ENCODE peak calls at places on chromosome 13, in seven cellular contexts. S, X, N, P, K, M and U are unnamed samples. For H3K27me3 and H3K4me1, the result is how much of the 10 kb centered on the place peaks cover.

GRCh38 chr13:25178070-25178469 is 6.0 kb upstream of the AMER2 start:
- DNase-seq in K (no peak), N (no peak), P (no peak), X (no peak), S (no peak), M (no peak), U (no peak)

GRCh38 chr13:107866666-107867623 is 348.4 kb downstream of the LIG4 start:
- DNase-seq in N (no peak), M (no peak), P (no peak), X (peak), S (peak), K (peak), U (no peak)

GRCh38 chr13:26758496-26759155 is 2.0 kb downstream of the GPR12 start:
- DNase-seq in K (no peak), M (no peak), P (no peak), X (no peak), N (no peak), S (no peak), U (no peak)

GRCh38 chr13:27401210-27401609 is 23.2 kb upstream of the GTF3A start:
- DNase-seq in K (no peak), P (no peak), M (peak), N (peak), S (no peak), X (no peak), U (no peak)

GRCh38 chr13:32257649-32258048 is 57.5 kb downstream of the ZAR1L start:
- DNase-seq in N (no peak), X (no peak), M (no peak), P (no peak), S (no peak), K (no peak), U (no peak)

GRCh38 chr13:33197551-33197971 is 88.0 kb downstream of the STARD13 start:
- DNase-seq in S (no peak), K (peak), M (no peak), N (no peak), P (no peak), X (no peak), U (no peak)

GRCh38 chr13:34577051-34577450 is 365.0 kb upstream of the NBEA start:
- DNase-seq in M (no peak), P (no peak), X (no peak), K (no peak), S (no peak), N (no peak), U (no peak)

GRCh38 chr13:107842562-107843180 is 372.7 kb downstream of the LIG4 start:
- DNase-seq in N (no peak), K (peak), P (no peak), M (no peak), X (no peak), S (no peak), U (no peak)

GRCh38 chr13:59478908-59479307 is 684.8 kb downstream of the DIAPH3 start:
- DNase-seq in S (no peak), P (no peak), K (no peak), X (peak), N (no peak), M (no peak), U (no peak)

GRCh38 chr13:33884506-33885221 is 66.7 kb downstream of the RFC3 start:
- DNase-seq in K (no peak), N (no peak), S (no peak), P (no peak), X (no peak), M (no peak), U (no peak)

GRCh38 chr13:42078113-42078769 is 29.8 kb downstream of the DGKH start:
- DNase-seq in P (no peak), K (no peak), S (no peak), N (no peak), X (peak), M (no peak), U (no peak)

GRCh38 chr13:111912453-111912866 is 154.5 kb upstream of the SOX1 start:
- DNase-seq in N (no peak), M (no peak), K (no peak), S (no peak), X (no peak), P (peak), U (no peak)

GRCh38 chr13:44806841-44807240 is 182.4 kb downstream of the NUFIP1 start:
- DNase-seq in N (no peak), P (no peak), S (no peak), K (no peak), M (no peak), X (no peak), U (no peak)

GRCh38 chr13:35995136-35995535 is 136.0 kb downstream of the DCLK1 start:
- DNase-seq in K (no peak), X (no peak), S (no peak), M (no peak), N (no peak), P (no peak), U (no peak)

GRCh38 chr13:80363890-80364503 is 23.1 kb upstream of the SPRY2 start:
- DNase-seq in K (peak), P (no peak), S (no peak), M (no peak), N (no peak), X (peak), U (no peak)

GRCh38 chr13:59641758-59642157 is 522.0 kb downstream of the DIAPH3 start:
- DNase-seq in K (no peak), X (no peak), N (no peak), P (no peak), M (no peak), S (no peak), U (no peak)

GRCh38 chr13:94395889-94396288 is 83.6 kb downstream of the DCT start:
- DNase-seq in K (no peak), X (no peak), S (no peak), M (no peak), N (no peak), P (no peak), U (no peak)

GRCh38 chr13:110008816-110009215 is 222.4 kb upstream of the IRS2 start:
- DNase-seq in M (no peak), N (no peak), K (no peak), S (no peak), P (no peak), X (no peak), U (no peak)

GRCh38 chr13:111153977-111154332 is 38.8 kb downstream of the ARHGEF7 start:
- DNase-seq in K (no peak), N (peak), S (no peak), M (no peak), P (peak), X (peak), U (no peak)

GRCh38 chr13:82147526-82147925 is 1734.7 kb downstream of the SLITRK1 start:
- DNase-seq in S (no peak), K (no peak), M (no peak), N (no peak), X (no peak), P (no peak), U (no peak)

GRCh38 chr13:95896302-95896701 is 156.9 kb downstream of the UGGT2 start:
- DNase-seq in K (peak), M (no peak), P (no peak), S (no peak), X (no peak), N (no peak), U (no peak)

GRCh38 chr13:45512148-45512498 is 47.4 kb downstream of the COG3 start:
- DNase-seq in M (no peak), P (no peak), S (no peak), K (peak), X (no peak), N (no peak), U (no peak)

GRCh38 chr13:95714142-95714832 is 37.3 kb downstream of the DNAJC3 start:
- DNase-seq in S (no peak), K (no peak), X (no peak), N (no peak), M (no peak), P (no peak), U (no peak)

GRCh38 chr13:111330211-111330610 is 9.8 kb downstream of the TEX29 start:
- DNase-seq in M (no peak), S (no peak), P (no peak), N (no peak), X (no peak), K (no peak), U (no peak)

GRCh38 chr13:93875527-93875926 is 604.0 kb downstream of the DCT start:
- DNase-seq in S (no peak), N (no peak), P (no peak), K (no peak), X (no peak), M (no peak), U (no peak)

GRCh38 chr13:43089912-43090498 is 66.6 kb downstream of the DNAJC15 start:
- DNase-seq in M (no peak), S (no peak), K (no peak), P (no peak), X (no peak), N (no peak), U (no peak)

GRCh38 chr13:110103026-110103425 is 203.9 kb downstream of the COL4A1 start:
- DNase-seq in S (no peak), P (no peak), K (no peak), N (no peak), M (no peak), X (no peak), U (no peak)

GRCh38 chr13:20127263-20127562 is 33.6 kb downstream of the GJA3 start:
- DNase-seq in P (no peak), K (no peak), S (no peak), N (no peak), M (no peak), X (no peak), U (peak)

GRCh38 chr13:88074794-88075509 is 403.8 kb downstream of the SLITRK5 start:
- DNase-seq in M (no peak), S (no peak), X (no peak), P (no peak), K (no peak), N (no peak), U (no peak)

GRCh38 chr13:106110241-106110855 is 425.1 kb downstream of the EFNB2 start:
- DNase-seq in S (no peak), M (no peak), P (no peak), N (no peak), K (no peak), X (no peak), U (no peak)

GRCh38 chr13:84609716-84610115 is 727.4 kb upstream of the SLITRK1 start:
- DNase-seq in X (no peak), N (no peak), S (no peak), K (no peak), P (no peak), M (no peak), U (no peak)

GRCh38 chr13:72983085-72983768 is 75.6 kb upstream of the KLF5 start:
- DNase-seq in K (no peak), M (no peak), X (no peak), S (peak), N (no peak), P (peak), U (no peak)
- H3K27me3 ChIP-seq in K (under half), M (under half), X (under half), S (under half), N (under half), P (under half), U (under half)

GRCh38 chr13:37598572-37598971 is at the start of gene POSTN:
- DNase-seq in M (no peak), K (peak), N (no peak), X (no peak), S (no peak), P (no peak), U (no peak)
- H3K4me3 ChIP-seq in M (no peak), K (no peak), N (peak), X (no peak), S (peak), P (peak), U (no peak)

DNA sequence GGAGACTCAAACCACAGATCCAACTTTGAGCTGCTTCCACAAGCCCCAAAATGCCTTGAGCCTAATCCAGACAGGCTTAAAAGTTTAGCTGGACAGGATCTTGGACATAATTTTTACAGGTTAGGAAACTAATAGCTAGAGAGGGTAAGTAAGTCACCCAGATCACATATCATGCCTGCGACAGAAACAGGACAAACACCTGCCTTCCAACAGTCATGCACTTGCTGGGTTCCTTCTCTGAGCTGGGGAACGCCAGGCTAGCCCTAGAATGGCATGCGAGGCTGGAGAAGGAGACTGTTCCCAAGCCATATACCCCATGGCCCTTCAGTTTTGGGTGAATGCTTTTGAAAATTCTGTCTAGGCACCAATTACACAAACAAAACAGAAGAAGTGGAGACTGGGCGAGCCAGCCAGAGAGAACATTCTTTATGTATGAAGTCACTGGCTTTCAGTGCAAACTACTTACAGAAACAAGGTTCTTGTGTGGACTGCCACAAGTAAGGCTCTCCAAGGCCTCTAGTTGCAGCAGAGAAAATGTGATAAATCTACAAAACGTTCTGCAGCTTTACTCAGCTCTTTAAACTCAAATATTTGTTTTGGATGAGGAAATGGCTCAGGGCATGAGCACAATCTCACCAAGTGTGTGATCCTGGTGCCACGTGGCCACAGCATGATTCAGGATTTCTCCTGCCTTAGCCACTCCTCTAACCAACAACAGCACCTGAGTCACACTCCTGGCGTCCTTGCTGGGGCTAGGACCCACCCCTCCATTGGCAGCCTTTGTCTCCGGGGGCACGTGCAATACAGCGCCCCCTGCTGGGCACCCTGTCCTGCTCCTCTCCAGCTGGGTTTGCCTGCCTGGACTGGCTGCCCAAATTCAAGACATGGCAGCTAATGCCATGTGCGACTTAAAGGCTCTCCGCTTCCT is 73.4 kb upstream of the UBL3 start:
- DNase-seq in S (peak), N (peak), X (peak), M (peak), K (peak), P (peak), U (peak)
- H3K4me1 ChIP-seq in S (under half), N (under half), X (under half), M (under half), K (under half), P (under half), U (under half)

GRCh38 chr13:104900186-104900817 is 1635.2 kb downstream of the EFNB2 start:
- DNase-seq in K (no peak), P (no peak), S (no peak), N (no peak), M (no peak), X (no peak), U (no peak)

DNA sequence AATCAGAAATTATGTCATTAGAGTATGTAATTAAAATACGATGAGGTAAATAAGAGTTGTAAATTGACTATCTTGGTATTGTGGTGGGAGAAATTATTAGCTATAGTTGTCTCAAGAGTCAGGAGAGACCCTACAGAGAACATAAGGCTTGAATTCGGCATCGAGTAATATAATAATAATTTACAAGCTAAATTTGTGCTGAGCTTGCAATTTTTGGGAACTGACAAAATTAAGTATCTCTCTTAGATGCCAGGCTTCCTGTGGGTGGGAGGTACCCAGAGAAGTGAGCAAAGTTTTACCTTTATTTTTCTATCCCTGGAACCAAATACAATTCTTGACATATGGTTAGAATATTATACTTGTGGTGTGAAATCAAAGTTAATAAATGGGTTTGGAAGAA is 1637.0 kb downstream of the EFNB2 start:
- DNase-seq in P (no peak), N (no peak), K (no peak), S (no peak), M (no peak), X (no peak), U (no peak)
- H3K27me3 ChIP-seq in P (under half), N (under half), K (under half), S (under half), M (under half), X (under half), U (under half)

GRCh38 chr13:92345627-92346026 is 881.0 kb upstream of the GPC6 start:
- DNase-seq in M (no peak), X (no peak), P (no peak), N (no peak), K (no peak), S (no peak), U (no peak)
- H3K4me3 ChIP-seq in M (no peak), X (no peak), P (no peak), N (no peak), K (no peak), S (no peak), U (no peak)

DNA sequence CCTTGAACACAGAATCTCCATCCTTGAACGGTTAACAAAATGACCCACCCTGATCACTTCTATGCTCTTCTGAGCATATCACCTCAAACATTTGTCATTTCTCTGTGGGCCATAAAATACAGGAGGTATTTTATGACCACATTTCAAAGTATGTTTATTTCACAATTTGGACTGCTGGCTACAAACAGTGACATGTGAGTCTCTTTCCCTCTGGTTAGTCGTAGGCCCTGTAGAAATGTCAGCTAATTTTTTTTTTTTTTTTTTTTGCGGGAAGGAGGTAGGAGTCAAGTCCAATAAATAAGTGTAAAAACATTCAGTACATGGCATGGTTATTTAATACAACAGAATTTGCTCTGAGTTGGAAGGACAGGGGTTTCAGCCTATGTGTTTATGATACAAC is 70.7 kb downstream of the FOXO1 start:
- DNase-seq in P (no peak), M (no peak), S (no peak), K (no peak), N (no peak), X (no peak), U (no peak)
- H3K4me1 ChIP-seq in P (under half), M (half or more), S (under half), K (under half), N (half or more), X (half or more), U (half or more)

DNA sequence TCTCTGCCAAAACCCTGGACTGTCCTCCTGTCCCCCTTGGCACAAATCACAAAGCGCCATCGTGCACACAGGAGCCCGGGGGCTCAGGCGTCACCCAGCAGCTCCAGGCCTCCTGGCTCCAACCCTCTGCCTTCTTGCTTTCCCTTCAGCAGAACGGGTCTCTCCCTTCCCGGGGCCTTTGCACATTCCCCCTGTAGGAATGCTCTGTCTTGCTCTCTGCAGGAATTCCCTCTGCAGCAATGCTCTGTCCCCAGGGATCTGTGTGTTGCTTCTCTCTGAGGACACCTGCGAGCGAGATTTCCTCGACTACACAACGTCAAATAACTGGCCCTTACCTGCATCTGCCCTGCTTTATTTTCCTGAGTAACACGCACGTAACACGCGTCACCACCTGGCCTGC is 13.3 kb upstream of the RASA3 start:
- DNase-seq in K (no peak), S (peak), X (no peak), P (peak), M (no peak), N (no peak), U (no peak)
- H3K27me3 ChIP-seq in K (under half), S (under half), X (under half), P (under half), M (under half), N (under half), U (under half)

DNA sequence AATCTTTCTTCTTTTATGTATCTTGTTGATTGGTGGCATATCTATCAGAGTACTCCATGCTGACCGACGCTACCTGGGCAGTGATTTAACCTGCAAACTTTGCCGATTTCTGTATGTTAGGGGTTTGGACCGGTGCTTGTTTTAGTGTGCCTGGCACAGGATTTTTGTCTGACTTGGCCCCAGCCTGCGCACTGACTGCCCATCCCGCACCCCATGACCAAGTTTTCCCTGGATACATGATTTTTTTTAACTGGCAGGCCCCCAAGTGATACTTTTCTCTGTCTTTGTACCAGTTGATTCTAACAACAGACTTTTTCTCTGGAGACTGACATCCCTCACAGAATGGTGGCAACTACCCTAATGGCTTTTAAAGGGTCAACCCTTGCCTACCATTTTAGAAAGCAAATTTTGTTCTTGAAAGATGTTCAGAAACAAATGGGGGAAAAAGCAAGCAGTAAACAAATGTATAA is 69.0 kb upstream of the C1QTNF9B start:
- DNase-seq in X (no peak), M (no peak), K (no peak), N (no peak), P (no peak), S (no peak), U (no peak)
- H3K4me3 ChIP-seq in X (no peak), M (no peak), K (no peak), N (peak), P (peak), S (peak), U (peak)